ENCODE peak calls at places on chromosomes 6 and 20, in eight cellular contexts. One of them, this sample, is unnamed.
A peak's percentile ranks its signal among the peaks of the same experiment; 100 is the strongest.

GRCh38 chr20:21393142-21393541 is 4.2 kb downstream of the NKX2-4 start:
- DNase-seq in fibroblast of lung: no peak
- DNase-seq in tibial nerve: no peak
- DNase-seq in upper lobe of right lung: no peak
- DNase-seq in foreskin keratinocyte: no peak
- DNase-seq in astrocyte: no peak
- DNase-seq in mesothelial cell of epicardium: no peak
- DNase-seq in uterus: no peak
- DNase-seq in this sample: no peak

GRCh38 chr6:116575227-116575626 is 3.9 kb downstream of the RWDD1 start:
- DNase-seq in fibroblast of lung: no peak
- DNase-seq in tibial nerve: no peak
- DNase-seq in upper lobe of right lung: no peak
- DNase-seq in foreskin keratinocyte: no peak
- DNase-seq in astrocyte: no peak
- DNase-seq in mesothelial cell of epicardium: no peak
- DNase-seq in uterus: no peak
- DNase-seq in this sample: no peak

GRCh38 chr6:90048191-90048969 is 154.1 kb downstream of the GJA10 start:
- DNase-seq in fibroblast of lung: no peak
- DNase-seq in tibial nerve: no peak
- DNase-seq in upper lobe of right lung: no peak
- DNase-seq in foreskin keratinocyte: no peak
- DNase-seq in astrocyte: no peak
- DNase-seq in mesothelial cell of epicardium: no peak
- DNase-seq in uterus: no peak
- DNase-seq in this sample: no peak

GRCh38 chr6:149054559-149055194 is 262.8 kb upstream of the TAB2 start:
- DNase-seq in fibroblast of lung: peak; percentile 21
- DNase-seq in tibial nerve: no peak
- DNase-seq in upper lobe of right lung: no peak
- DNase-seq in foreskin keratinocyte: no peak
- DNase-seq in astrocyte: no peak
- DNase-seq in mesothelial cell of epicardium: no peak
- DNase-seq in uterus: no peak
- DNase-seq in this sample: no peak

GRCh38 chr20:14921546-14921945 is 584.1 kb upstream of the FLRT3 start:
- DNase-seq in fibroblast of lung: peak; percentile 21
- DNase-seq in tibial nerve: no peak
- DNase-seq in upper lobe of right lung: no peak
- DNase-seq in foreskin keratinocyte: peak; percentile 13
- DNase-seq in astrocyte: peak; percentile 4
- DNase-seq in mesothelial cell of epicardium: no peak
- DNase-seq in uterus: no peak
- DNase-seq in this sample: no peak

GRCh38 chr6:56932891-56933473 is 21.9 kb upstream of the BEND6 start:
- DNase-seq in fibroblast of lung: no peak
- DNase-seq in tibial nerve: no peak
- DNase-seq in upper lobe of right lung: no peak
- DNase-seq in foreskin keratinocyte: no peak
- DNase-seq in astrocyte: no peak
- DNase-seq in mesothelial cell of epicardium: no peak
- DNase-seq in uterus: no peak
- DNase-seq in this sample: no peak

GRCh38 chr6:110900028-110900598 is 25.5 kb downstream of the AMD1 start:
- DNase-seq in fibroblast of lung: no peak
- DNase-seq in tibial nerve: no peak
- DNase-seq in upper lobe of right lung: no peak
- DNase-seq in foreskin keratinocyte: no peak
- DNase-seq in astrocyte: no peak
- DNase-seq in mesothelial cell of epicardium: no peak
- DNase-seq in uterus: no peak
- DNase-seq in this sample: no peak

GRCh38 chr6:85129881-85130280 is 320.0 kb upstream of the NT5E start:
- DNase-seq in fibroblast of lung: no peak
- DNase-seq in tibial nerve: no peak
- DNase-seq in upper lobe of right lung: no peak
- DNase-seq in foreskin keratinocyte: no peak
- DNase-seq in astrocyte: no peak
- DNase-seq in mesothelial cell of epicardium: no peak
- DNase-seq in uterus: no peak
- DNase-seq in this sample: no peak

GRCh38 chr6:168080397-168081077 is 1.5 kb upstream of the FRMD1 start:
- DNase-seq in fibroblast of lung: no peak
- DNase-seq in tibial nerve: no peak
- DNase-seq in upper lobe of right lung: no peak
- DNase-seq in foreskin keratinocyte: no peak
- DNase-seq in astrocyte: no peak
- DNase-seq in mesothelial cell of epicardium: no peak
- DNase-seq in uterus: no peak
- DNase-seq in this sample: no peak

GRCh38 chr6:24494726-24495515 is at the start of gene ALDH5A1:
- DNase-seq in fibroblast of lung: peak; percentile 72
- DNase-seq in tibial nerve: peak; percentile 38
- DNase-seq in upper lobe of right lung: peak; percentile 90
- DNase-seq in foreskin keratinocyte: no peak
- DNase-seq in astrocyte: peak; percentile 54
- DNase-seq in mesothelial cell of epicardium: peak; percentile 77
- DNase-seq in uterus: peak; percentile 69
- DNase-seq in this sample: peak; percentile 51

GRCh38 chr20:50409495-50409894 is 100.7 kb upstream of the PTPN1 start:
- DNase-seq in fibroblast of lung: no peak
- DNase-seq in tibial nerve: peak; percentile 78
- DNase-seq in upper lobe of right lung: no peak
- DNase-seq in foreskin keratinocyte: no peak
- DNase-seq in astrocyte: no peak
- DNase-seq in mesothelial cell of epicardium: no peak
- DNase-seq in uterus: peak; percentile 48
- DNase-seq in this sample: no peak

GRCh38 chr6:33192105-33192646 is at the start of gene COL11A2:
- DNase-seq in fibroblast of lung: no peak
- DNase-seq in tibial nerve: no peak
- DNase-seq in upper lobe of right lung: no peak
- DNase-seq in foreskin keratinocyte: no peak
- DNase-seq in astrocyte: no peak
- DNase-seq in mesothelial cell of epicardium: no peak
- DNase-seq in uterus: no peak
- DNase-seq in this sample: no peak

GRCh38 chr6:157669747-157670216 is 153.3 kb upstream of the SNX9 start:
- DNase-seq in fibroblast of lung: peak; percentile 79
- DNase-seq in tibial nerve: peak; percentile 73
- DNase-seq in upper lobe of right lung: peak; percentile 80
- DNase-seq in foreskin keratinocyte: no peak
- DNase-seq in astrocyte: peak; percentile 66
- DNase-seq in mesothelial cell of epicardium: peak; percentile 66
- DNase-seq in uterus: peak; percentile 78
- DNase-seq in this sample: no peak

GRCh38 chr20:25082498-25082873 is 545 bp upstream of the VSX1 start:
- DNase-seq in fibroblast of lung: no peak
- DNase-seq in tibial nerve: no peak
- DNase-seq in upper lobe of right lung: no peak
- DNase-seq in foreskin keratinocyte: no peak
- DNase-seq in astrocyte: no peak
- DNase-seq in mesothelial cell of epicardium: peak; percentile 24
- DNase-seq in uterus: no peak
- DNase-seq in this sample: no peak

GRCh38 chr6:119073307-119074051 is 5.0 kb downstream of the FAM184A start:
- DNase-seq in fibroblast of lung: no peak
- DNase-seq in tibial nerve: no peak
- DNase-seq in upper lobe of right lung: no peak
- DNase-seq in foreskin keratinocyte: no peak
- DNase-seq in astrocyte: no peak
- DNase-seq in mesothelial cell of epicardium: no peak
- DNase-seq in uterus: no peak
- DNase-seq in this sample: no peak

GRCh38 chr20:48831702-48832422 is 4.1 kb upstream of the PREX1 start:
- DNase-seq in fibroblast of lung: peak; percentile 40
- DNase-seq in tibial nerve: peak; percentile 25
- DNase-seq in upper lobe of right lung: no peak
- DNase-seq in foreskin keratinocyte: no peak
- DNase-seq in astrocyte: no peak
- DNase-seq in mesothelial cell of epicardium: no peak
- DNase-seq in uterus: no peak
- DNase-seq in this sample: no peak

GRCh38 chr6:35230950-35231349 is 17.2 kb downstream of the SCUBE3 start:
- DNase-seq in fibroblast of lung: no peak
- DNase-seq in tibial nerve: no peak
- DNase-seq in upper lobe of right lung: no peak
- DNase-seq in foreskin keratinocyte: no peak
- DNase-seq in astrocyte: no peak
- DNase-seq in mesothelial cell of epicardium: no peak
- DNase-seq in uterus: peak; percentile 32
- DNase-seq in this sample: no peak

DNA sequence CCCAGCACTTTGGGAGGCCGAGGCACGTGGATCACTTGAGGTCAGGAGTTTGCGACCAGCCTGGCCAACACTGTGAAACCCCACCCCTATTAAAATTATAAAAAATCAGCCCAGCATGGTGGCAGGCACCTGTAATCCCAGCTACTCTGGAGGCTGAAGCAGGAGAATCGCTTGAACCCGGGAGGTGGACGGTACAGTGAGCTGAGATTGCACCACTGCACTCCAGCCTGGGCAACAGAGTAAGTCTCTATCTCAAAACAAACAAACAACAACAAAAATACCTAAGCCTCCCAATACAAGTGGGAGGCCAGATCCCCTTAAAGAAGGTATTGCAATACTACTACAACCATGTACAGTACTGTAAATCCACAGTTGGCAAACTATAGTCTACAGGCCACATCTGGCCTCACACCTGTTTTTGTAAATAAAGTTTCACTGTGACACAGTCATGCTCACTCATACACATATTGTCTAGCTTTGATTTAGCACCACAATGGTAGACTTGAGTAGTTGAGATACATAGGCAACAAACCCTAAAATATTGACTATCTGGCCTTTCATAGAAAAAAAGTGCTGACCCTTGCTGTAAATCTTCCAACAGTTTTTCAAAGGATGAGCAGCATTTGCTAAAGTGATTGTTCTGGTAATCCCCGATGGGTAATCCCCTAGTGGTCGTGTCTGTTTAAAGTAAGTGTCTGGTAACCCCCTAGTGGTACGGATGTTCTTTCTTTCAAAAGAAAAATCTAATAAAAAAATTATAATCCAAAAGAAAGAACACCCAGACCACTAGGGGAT is 202.0 kb downstream of the RNGTT start:
- DNase-seq in fibroblast of lung: no peak
- DNase-seq in tibial nerve: no peak
- DNase-seq in upper lobe of right lung: no peak
- DNase-seq in foreskin keratinocyte: no peak
- DNase-seq in astrocyte: no peak
- DNase-seq in mesothelial cell of epicardium: no peak
- DNase-seq in uterus: no peak
- DNase-seq in this sample: no peak
- TF ChIP-seq CTCF in fibroblast of lung: no peak
- TF ChIP-seq CTCF in tibial nerve: no peak
- TF ChIP-seq CTCF in upper lobe of right lung: no peak
- TF ChIP-seq CTCF in foreskin keratinocyte: no peak
- TF ChIP-seq CTCF in astrocyte: peak; percentile 2
- TF ChIP-seq CTCF in mesothelial cell of epicardium: no peak
- TF ChIP-seq CTCF in uterus: no peak
- TF ChIP-seq CTCF in this sample: no peak

DNA sequence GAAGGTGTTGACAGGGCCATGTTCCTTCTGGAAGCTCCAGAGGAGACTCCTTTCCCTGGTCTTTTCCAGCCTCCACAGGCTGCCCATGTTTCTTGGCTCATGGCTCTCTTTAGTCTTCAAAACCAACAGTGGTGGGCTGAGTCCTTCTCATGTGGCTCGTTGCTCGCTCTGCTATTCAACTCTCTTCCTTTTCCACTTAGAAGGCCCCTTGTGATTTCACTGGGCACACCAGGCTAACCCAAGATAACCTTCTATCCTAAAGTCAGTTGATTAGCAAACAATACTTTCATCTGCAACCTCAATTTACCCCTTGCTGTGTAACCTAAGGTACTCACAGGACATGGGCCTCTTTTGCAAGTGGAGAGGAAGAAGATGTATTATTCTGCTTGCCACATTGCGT is 79.6 kb downstream of the UTRN start:
- DNase-seq in fibroblast of lung: no peak
- DNase-seq in tibial nerve: no peak
- DNase-seq in upper lobe of right lung: no peak
- DNase-seq in foreskin keratinocyte: no peak
- DNase-seq in astrocyte: no peak
- DNase-seq in mesothelial cell of epicardium: no peak
- DNase-seq in uterus: no peak
- DNase-seq in this sample: no peak
- TF ChIP-seq CTCF in fibroblast of lung: no peak
- TF ChIP-seq CTCF in tibial nerve: no peak
- TF ChIP-seq CTCF in upper lobe of right lung: no peak
- TF ChIP-seq CTCF in foreskin keratinocyte: no peak
- TF ChIP-seq CTCF in astrocyte: no peak
- TF ChIP-seq CTCF in mesothelial cell of epicardium: no peak
- TF ChIP-seq CTCF in uterus: no peak
- TF ChIP-seq CTCF in this sample: no peak

DNA sequence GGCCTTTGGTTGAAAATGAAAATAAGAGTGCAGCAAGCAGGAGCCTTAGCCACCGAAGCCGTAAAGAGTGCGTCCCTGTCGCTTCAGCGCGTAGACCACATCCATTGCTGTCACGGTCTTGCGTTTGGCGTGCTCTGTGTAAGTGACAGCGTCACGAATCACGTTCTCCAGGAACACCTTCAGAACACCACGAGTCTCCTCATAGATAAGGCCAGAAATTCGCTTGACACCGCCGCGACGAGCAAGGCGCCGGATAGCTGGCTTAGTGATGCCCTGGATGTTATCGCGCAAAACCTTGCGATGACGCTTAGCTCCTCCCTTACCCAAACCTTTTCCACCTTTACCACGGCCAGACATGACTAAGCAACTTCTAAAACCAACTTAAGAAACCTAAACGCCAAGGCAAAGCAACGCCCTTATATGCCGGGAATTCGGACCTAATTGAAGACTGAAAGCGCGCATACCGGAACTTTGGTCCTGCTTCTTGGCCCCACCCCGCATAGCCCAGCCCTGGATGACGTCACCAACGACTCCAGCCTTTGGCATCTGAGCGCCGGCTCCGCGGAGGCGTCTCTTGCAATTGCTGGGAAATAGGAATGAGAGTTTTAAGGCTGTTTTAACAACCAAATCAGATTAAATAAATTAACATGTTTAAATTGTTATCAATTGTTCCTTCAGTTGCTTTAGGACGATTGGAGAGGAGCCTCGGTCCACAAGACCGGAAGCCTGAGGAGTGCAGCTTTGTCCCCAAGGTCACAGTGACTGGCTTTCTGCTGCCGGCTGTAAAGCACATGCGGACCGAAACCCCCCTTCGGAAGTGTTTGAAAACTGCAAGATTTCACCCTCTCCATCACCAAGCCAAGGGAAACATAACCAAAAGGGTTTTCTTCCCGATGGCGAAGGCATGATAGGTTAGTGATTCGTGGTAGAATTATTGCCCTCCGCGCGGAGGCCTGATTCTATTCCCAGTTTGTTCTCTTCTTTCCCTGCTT is 79.6 kb upstream of the BTN3A2 start:
- DNase-seq in fibroblast of lung: peak; percentile 99
- DNase-seq in tibial nerve: peak; percentile 100
- DNase-seq in upper lobe of right lung: peak; percentile 98
- DNase-seq in foreskin keratinocyte: peak; percentile 99
- DNase-seq in astrocyte: peak; percentile 99
- DNase-seq in mesothelial cell of epicardium: peak; percentile 92
- DNase-seq in uterus: peak; percentile 95
- DNase-seq in this sample: peak; percentile 83
- TF ChIP-seq CTCF in fibroblast of lung: no peak
- TF ChIP-seq CTCF in tibial nerve: no peak
- TF ChIP-seq CTCF in upper lobe of right lung: no peak
- TF ChIP-seq CTCF in foreskin keratinocyte: no peak
- TF ChIP-seq CTCF in astrocyte: no peak
- TF ChIP-seq CTCF in mesothelial cell of epicardium: no peak
- TF ChIP-seq CTCF in uterus: no peak
- TF ChIP-seq CTCF in this sample: no peak

GRCh38 chr6:32182617-32183016 is 1.4 kb downstream of the AGER start:
- DNase-seq in fibroblast of lung: no peak
- DNase-seq in tibial nerve: no peak
- DNase-seq in upper lobe of right lung: no peak
- DNase-seq in foreskin keratinocyte: no peak
- DNase-seq in astrocyte: no peak
- DNase-seq in mesothelial cell of epicardium: no peak
- DNase-seq in uterus: no peak
- DNase-seq in this sample: no peak
- TF ChIP-seq CTCF in fibroblast of lung: no peak
- TF ChIP-seq CTCF in tibial nerve: no peak
- TF ChIP-seq CTCF in upper lobe of right lung: no peak
- TF ChIP-seq CTCF in foreskin keratinocyte: no peak
- TF ChIP-seq CTCF in astrocyte: no peak
- TF ChIP-seq CTCF in mesothelial cell of epicardium: no peak
- TF ChIP-seq CTCF in uterus: no peak
- TF ChIP-seq CTCF in this sample: no peak

This sample was measured in natural killer cell.